ENCODE peak calls at places on chromosomes 5 and 9, in four cellular contexts. I is breast epithelium, U is prostate gland, C is Peyer's patch. Z is an unnamed sample. For H3K27me3, the result is how much of the 10 kb centered on the place peaks cover.

GRCh38 chr5:154092356-154092755 is 53.6 kb downstream of the MFAP3 start:
- DNase-seq in U (no peak), C (no peak), I (no peak), Z (no peak)

GRCh38 chr5:114447084-114447773 is 85.4 kb downstream of the KCNN2 start:
- DNase-seq in U (no peak), C (no peak), I (no peak), Z (no peak)

GRCh38 chr5:149273237-149273636 is 1.6 kb downstream of the AFAP1L1 start:
- DNase-seq in I (no peak), U (no peak), C (no peak), Z (no peak)

GRCh38 chr5:82560546-82560945 is 282.4 kb upstream of the RPS23 start:
- DNase-seq in U (no peak), I (no peak), C (no peak), Z (no peak)

GRCh38 chr5:124599048-124599973 is 147.1 kb downstream of the ZNF608 start:
- DNase-seq in I (no peak), C (peak), U (peak), Z (no peak)

GRCh38 chr9:4572184-4572826 is 82.0 kb downstream of the SLC1A1 start:
- DNase-seq in U (no peak), C (no peak), I (no peak), Z (no peak)

GRCh38 chr5:154740483-154740882 is 14.7 kb upstream of the LARP1 start:
- DNase-seq in U (no peak), I (no peak), C (no peak), Z (no peak)

GRCh38 chr9:115167175-115167574 is 49.2 kb upstream of the TNC start:
- DNase-seq in C (no peak), U (no peak), I (no peak), Z (no peak)

GRCh38 chr5:91541696-91542095 is 158.6 kb upstream of the ARRDC3 start:
- DNase-seq in U (no peak), I (no peak), C (no peak), Z (no peak)

GRCh38 chr5:122137702-122138101 is 8.4 kb downstream of the ZNF474 start:
- DNase-seq in C (no peak), U (no peak), I (no peak), Z (no peak)

GRCh38 chr5:65209341-65209740 is 272.4 kb downstream of the ADAMTS6 start:
- DNase-seq in U (no peak), C (no peak), I (no peak), Z (no peak)

GRCh38 chr5:119582987-119583386 is 46.4 kb upstream of the FAM170A start:
- DNase-seq in U (no peak), C (no peak), I (no peak), Z (no peak)

DNA sequence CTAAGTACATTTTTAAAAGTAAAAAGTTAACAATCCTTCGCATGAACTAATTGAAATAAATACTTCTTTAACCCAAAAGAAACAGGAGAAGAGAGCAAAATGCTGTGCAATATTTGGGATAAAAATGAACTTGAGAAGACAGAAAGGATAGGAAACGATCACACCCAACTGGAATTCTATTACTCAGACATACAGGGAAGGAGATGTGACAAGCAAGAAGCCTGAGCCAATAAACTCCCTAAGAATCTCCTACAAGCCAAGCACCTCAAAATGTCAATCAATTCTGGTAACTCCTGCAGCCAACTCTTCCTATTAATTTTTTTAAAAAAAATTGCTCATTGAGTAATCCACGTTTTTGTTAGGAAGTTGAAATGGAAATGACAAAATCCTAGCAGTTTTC is 89.2 kb downstream of the RFX3 start:
- DNase-seq in I (no peak), U (no peak), C (no peak), Z (no peak)
- TF ChIP-seq POLR2A in I (no peak), U (no peak), C (no peak), Z (no peak)

DNA sequence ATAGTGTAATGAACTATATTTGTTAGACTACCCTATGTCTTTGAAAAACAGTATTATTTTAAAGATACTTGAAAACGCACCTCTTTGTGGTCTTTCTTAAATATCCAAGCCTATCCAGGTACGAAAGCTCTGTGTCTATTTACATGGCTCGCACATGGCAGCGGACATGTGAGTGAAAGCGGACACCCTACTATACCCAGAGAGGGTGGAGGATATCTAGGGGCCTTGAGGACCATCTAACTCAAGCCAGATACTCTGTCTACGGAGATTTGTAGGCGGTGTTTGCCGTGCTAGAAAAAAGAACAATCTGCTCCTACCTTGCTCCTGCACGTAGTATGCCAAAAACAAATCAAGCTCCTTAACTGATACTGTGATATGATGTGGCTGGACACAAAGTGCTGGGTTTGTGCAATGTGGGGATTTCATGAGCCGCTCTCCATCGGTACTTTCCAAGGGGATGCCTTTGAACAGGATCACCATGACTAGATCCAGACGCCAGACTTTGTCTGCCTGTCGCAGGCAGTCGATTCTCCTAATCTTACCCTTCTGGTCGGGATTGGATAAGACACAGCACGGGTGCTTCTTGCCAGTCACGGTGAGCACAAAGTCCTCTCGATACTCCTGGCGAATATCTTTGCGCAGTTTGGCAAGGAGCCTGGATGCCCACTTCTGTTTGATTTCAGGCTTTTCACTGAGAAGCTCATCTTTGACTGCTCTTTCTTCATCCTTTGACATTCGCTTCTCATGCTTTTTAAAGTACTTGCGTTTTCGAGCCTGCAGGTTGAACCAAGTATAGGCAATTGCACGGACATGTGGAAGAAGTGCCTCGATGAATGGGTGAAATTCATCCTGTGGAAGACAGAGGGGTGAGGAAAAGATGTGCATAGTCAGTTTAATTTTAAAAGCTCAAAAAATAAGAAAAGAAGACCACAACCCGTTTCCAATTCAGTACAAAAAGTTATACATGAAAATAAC is 7.0 kb downstream of the NFIB start:
- DNase-seq in I (no peak), C (no peak), U (no peak), Z (no peak)
- H3K27ac ChIP-seq in I (peak), C (no peak), U (peak), Z (no peak)

DNA sequence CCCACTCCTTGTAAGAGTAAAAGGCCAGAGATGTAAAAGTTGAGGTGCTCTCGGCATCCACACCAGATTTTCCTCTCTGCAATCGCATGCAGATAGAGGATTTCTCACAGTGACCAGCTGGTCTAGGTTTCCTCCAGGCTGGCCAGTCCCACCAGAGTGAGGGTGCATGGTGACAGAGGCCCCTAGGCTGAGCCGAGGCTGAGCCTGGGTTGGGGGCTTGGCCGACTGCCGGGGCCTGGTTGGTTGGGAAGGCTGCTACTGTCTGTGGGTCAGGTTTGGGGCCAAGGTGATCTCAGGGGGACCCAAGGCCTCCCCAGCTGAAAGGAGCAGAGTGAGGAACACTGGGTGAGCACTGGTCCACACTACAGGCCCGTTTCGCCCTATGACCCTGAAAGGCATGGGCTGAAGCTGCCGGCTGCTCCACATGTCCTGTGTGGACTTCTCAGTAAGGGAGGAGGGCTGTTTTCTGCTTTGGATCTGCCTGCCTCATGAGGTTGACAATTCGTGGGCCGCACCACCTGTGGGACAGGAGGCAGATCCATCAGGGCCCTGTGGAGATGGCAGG is 400.8 kb upstream of the IRX4 start:
- DNase-seq in U (no peak), C (no peak), I (no peak), Z (no peak)
- H3K27me3 ChIP-seq in U (under half), C (under half), I (under half), Z (under half)

GRCh38 chr5:96834016-96834415 is 26.3 kb upstream of the ERAP1 start:
- DNase-seq in U (no peak), C (no peak), I (no peak), Z (no peak)
- TF ChIP-seq POLR2A in U (no peak), C (no peak), I (no peak), Z (no peak)

DNA sequence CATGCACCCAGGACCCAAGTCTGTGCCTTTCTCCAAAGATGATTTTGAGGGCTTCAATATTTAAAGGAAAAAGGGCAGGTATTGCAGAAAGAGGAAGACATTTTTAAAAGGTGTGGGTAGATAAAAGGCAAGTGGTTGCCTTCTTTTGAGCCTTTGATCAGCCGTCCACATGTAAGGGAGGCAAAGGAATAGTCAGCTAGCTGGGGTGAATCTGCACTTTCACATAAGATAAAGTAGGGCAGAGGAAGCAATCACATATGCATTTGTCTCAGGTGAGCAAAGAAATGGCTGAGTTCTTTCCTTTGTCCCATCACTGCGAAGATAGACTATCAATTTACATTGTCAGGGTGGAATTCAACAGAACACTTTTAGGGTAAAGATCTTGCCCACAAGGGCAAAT is 19.9 kb downstream of the MGAT1 start:
- DNase-seq in U (no peak), C (no peak), I (no peak), Z (no peak)
- H3K27ac ChIP-seq in U (no peak), C (no peak), I (no peak), Z (no peak)

GRCh38 chr9:128420060-128420650 is 502 bp upstream of the CERCAM start:
- DNase-seq in I (peak), C (peak), U (peak), Z (peak)
- H3K27me3 ChIP-seq in I (under half), C (under half), U (under half), Z (under half)

Z was measured in adrenal gland.